ENCODE peak calls at places on chromosomes 11 and 22, in six cellular contexts. N is T1000, J is Kasumi-1, M is frontal cortex, Q is choroid plexus epithelial cell, K is activated gamma-delta T cell. U is an unnamed sample.

GRCh38 chr11:130161441-130161840 is 1.9 kb downstream of the ST14 start:
- DNase-seq in Q (no peak), M (no peak), N (no peak), J (no peak), K (no peak), U (no peak)

GRCh38 chr22:37472418-37473006 is 13.7 kb downstream of the MFNG start:
- DNase-seq in J (peak; percentile 11), N (no peak), Q (peak; percentile 52), K (no peak), M (no peak), U (no peak)

GRCh38 chr22:41532908-41533825 is 11.1 kb downstream of the POLR3H start:
- DNase-seq in N (peak; percentile 42), J (peak; percentile 72), M (no peak), Q (peak; percentile 71), K (no peak), U (no peak)

GRCh38 chr11:32316846-32317525 is 118.4 kb downstream of the WT1 start:
- DNase-seq in N (no peak), J (no peak), K (no peak), M (no peak), Q (peak; percentile 10), U (no peak)

GRCh38 chr11:128240546-128240945 is 346.8 kb downstream of the ETS1 start:
- DNase-seq in Q (no peak), M (no peak), J (no peak), N (no peak), K (no peak), U (no peak)

GRCh38 chr11:64000026-64000739 is 13.9 kb downstream of the OTUB1 start:
- DNase-seq in J (peak; percentile 39), M (peak; percentile 97), Q (peak; percentile 76), N (no peak), K (peak; percentile 56), U (no peak)

GRCh38 chr11:114110123-114110522 is 50.6 kb downstream of the ZBTB16 start:
- DNase-seq in N (no peak), Q (no peak), M (no peak), K (no peak), J (no peak), U (no peak)

GRCh38 chr11:67347964-67348749 is 5.2 kb downstream of the POLD4 start:
- DNase-seq in K (no peak), Q (peak; percentile 76), J (no peak), N (no peak), M (no peak), U (no peak)

GRCh38 chr11:91907225-91907624 is 317.4 kb upstream of the FAT3 start:
- DNase-seq in N (no peak), M (no peak), Q (no peak), K (no peak), J (no peak), U (no peak)

GRCh38 chr22:49553076-49553475 is 274.6 kb downstream of the BRD1 start:
- DNase-seq in K (no peak), J (no peak), Q (no peak), M (no peak), N (no peak), U (no peak)

GRCh38 chr11:103803062-103803461 is 233.4 kb upstream of the DDI1 start:
- DNase-seq in Q (peak; percentile 59), K (no peak), J (no peak), N (no peak), M (no peak), U (no peak)

GRCh38 chr22:22851969-22852368 is 35.6 kb upstream of the IGLL5 start:
- DNase-seq in K (no peak), Q (no peak), M (no peak), J (no peak), N (no peak), U (no peak)

U was measured in cortex of kidney.